ENCODE peak calls at places on chromosomes 4 and X, in eight cellular contexts. One of them, this sample, is unnamed.

GRCh38 chr4:176792348-176793059 is at the start of gene VEGFC:
- DNase-seq in Peyer's patch: peak; percentile 51
- DNase-seq in lower lobe of right lung: peak; percentile 66
- DNase-seq in mammary epithelial cell: peak; percentile 73
- DNase-seq in PC-9: peak; percentile 62
- DNase-seq in kidney epithelial cell: no peak
- DNase-seq in body of pancreas: peak; percentile 58
- DNase-seq in stomach: peak; percentile 44
- DNase-seq in this sample: no peak

GRCh38 chrX:45889471-45889870 is 655.8 kb downstream of the ZNF674 start:
- DNase-seq in Peyer's patch: no peak
- DNase-seq in lower lobe of right lung: no peak
- DNase-seq in mammary epithelial cell: peak; percentile 17
- DNase-seq in PC-9: no peak
- DNase-seq in kidney epithelial cell: no peak
- DNase-seq in body of pancreas: no peak
- DNase-seq in stomach: no peak
- DNase-seq in this sample: no peak

GRCh38 chr4:179989975-179990374 is 2253.2 kb upstream of the TENM3 start:
- DNase-seq in Peyer's patch: no peak
- DNase-seq in lower lobe of right lung: no peak
- DNase-seq in mammary epithelial cell: no peak
- DNase-seq in PC-9: no peak
- DNase-seq in kidney epithelial cell: peak; percentile 80
- DNase-seq in body of pancreas: no peak
- DNase-seq in stomach: no peak
- DNase-seq in this sample: peak; percentile 51

GRCh38 chr4:87882321-87882720 is 49.6 kb downstream of the MEPE start:
- DNase-seq in Peyer's patch: no peak
- DNase-seq in lower lobe of right lung: no peak
- DNase-seq in mammary epithelial cell: no peak
- DNase-seq in PC-9: no peak
- DNase-seq in kidney epithelial cell: no peak
- DNase-seq in body of pancreas: no peak
- DNase-seq in stomach: no peak
- DNase-seq in this sample: no peak

GRCh38 chr4:112178731-112179130 is 33.5 kb downstream of the FAM241A start:
- DNase-seq in Peyer's patch: no peak
- DNase-seq in lower lobe of right lung: no peak
- DNase-seq in mammary epithelial cell: no peak
- DNase-seq in PC-9: no peak
- DNase-seq in kidney epithelial cell: no peak
- DNase-seq in body of pancreas: no peak
- DNase-seq in stomach: no peak
- DNase-seq in this sample: no peak

GRCh38 chrX:71492086-71493065 is 40.5 kb upstream of the OGT start:
- DNase-seq in Peyer's patch: peak; percentile 66
- DNase-seq in lower lobe of right lung: peak; percentile 70
- DNase-seq in mammary epithelial cell: peak; percentile 14
- DNase-seq in PC-9: peak; percentile 25
- DNase-seq in kidney epithelial cell: no peak
- DNase-seq in body of pancreas: peak; percentile 54
- DNase-seq in stomach: peak; percentile 50
- DNase-seq in this sample: peak; percentile 61

GRCh38 chr4:78058591-78059523 is 1.7 kb downstream of the FRAS1 start:
- DNase-seq in Peyer's patch: peak; percentile 65
- DNase-seq in lower lobe of right lung: peak; percentile 61
- DNase-seq in mammary epithelial cell: peak; percentile 50
- DNase-seq in PC-9: peak; percentile 47
- DNase-seq in kidney epithelial cell: no peak
- DNase-seq in body of pancreas: peak; percentile 61
- DNase-seq in stomach: peak; percentile 51
- DNase-seq in this sample: peak; percentile 14

GRCh38 chr4:87108142-87108546 is 112.3 kb downstream of the KLHL8 start:
- DNase-seq in Peyer's patch: no peak
- DNase-seq in lower lobe of right lung: no peak
- DNase-seq in mammary epithelial cell: peak; percentile 59
- DNase-seq in PC-9: peak; percentile 51
- DNase-seq in kidney epithelial cell: peak; percentile 69
- DNase-seq in body of pancreas: no peak
- DNase-seq in stomach: no peak
- DNase-seq in this sample: no peak

GRCh38 chr4:104747635-104748034 is 252.9 kb upstream of the CXXC4 start:
- DNase-seq in Peyer's patch: no peak
- DNase-seq in lower lobe of right lung: no peak
- DNase-seq in mammary epithelial cell: no peak
- DNase-seq in PC-9: peak; percentile 2
- DNase-seq in kidney epithelial cell: no peak
- DNase-seq in body of pancreas: no peak
- DNase-seq in stomach: no peak
- DNase-seq in this sample: no peak

GRCh38 chr4:185966997-185967775 is 101.8 kb upstream of the TLR3 start:
- DNase-seq in Peyer's patch: no peak
- DNase-seq in lower lobe of right lung: no peak
- DNase-seq in mammary epithelial cell: no peak
- DNase-seq in PC-9: no peak
- DNase-seq in kidney epithelial cell: no peak
- DNase-seq in body of pancreas: no peak
- DNase-seq in stomach: no peak
- DNase-seq in this sample: no peak

GRCh38 chr4:146522862-146523205 is 1.1 kb upstream of the SLC10A7 start:
- DNase-seq in Peyer's patch: no peak
- DNase-seq in lower lobe of right lung: no peak
- DNase-seq in mammary epithelial cell: peak; percentile 12
- DNase-seq in PC-9: no peak
- DNase-seq in kidney epithelial cell: no peak
- DNase-seq in body of pancreas: no peak
- DNase-seq in stomach: no peak
- DNase-seq in this sample: no peak

GRCh38 chr4:11693693-11694092 is 265.0 kb upstream of the HS3ST1 start:
- DNase-seq in Peyer's patch: no peak
- DNase-seq in lower lobe of right lung: no peak
- DNase-seq in mammary epithelial cell: no peak
- DNase-seq in PC-9: no peak
- DNase-seq in kidney epithelial cell: no peak
- DNase-seq in body of pancreas: no peak
- DNase-seq in stomach: no peak
- DNase-seq in this sample: no peak

GRCh38 chrX:15913161-15913560 is 58.5 kb upstream of the AP1S2 start:
- DNase-seq in Peyer's patch: no peak
- DNase-seq in lower lobe of right lung: no peak
- DNase-seq in mammary epithelial cell: no peak
- DNase-seq in PC-9: no peak
- DNase-seq in kidney epithelial cell: no peak
- DNase-seq in body of pancreas: no peak
- DNase-seq in stomach: no peak
- DNase-seq in this sample: no peak

GRCh38 chrX:99938464-99938863 is 471.6 kb downstream of the PCDH19 start:
- DNase-seq in Peyer's patch: no peak
- DNase-seq in lower lobe of right lung: no peak
- DNase-seq in mammary epithelial cell: no peak
- DNase-seq in PC-9: no peak
- DNase-seq in kidney epithelial cell: no peak
- DNase-seq in body of pancreas: no peak
- DNase-seq in stomach: no peak
- DNase-seq in this sample: no peak

GRCh38 chrX:12984629-12985303 is 9.9 kb downstream of the TMSB4X start:
- DNase-seq in Peyer's patch: no peak
- DNase-seq in lower lobe of right lung: no peak
- DNase-seq in mammary epithelial cell: peak; percentile 97
- DNase-seq in PC-9: peak; percentile 85
- DNase-seq in kidney epithelial cell: no peak
- DNase-seq in body of pancreas: peak; percentile 90
- DNase-seq in stomach: peak; percentile 87
- DNase-seq in this sample: no peak

GRCh38 chr4:98682719-98683118 is 24.3 kb upstream of the TSPAN5 start:
- DNase-seq in Peyer's patch: no peak
- DNase-seq in lower lobe of right lung: no peak
- DNase-seq in mammary epithelial cell: no peak
- DNase-seq in PC-9: no peak
- DNase-seq in kidney epithelial cell: no peak
- DNase-seq in body of pancreas: no peak
- DNase-seq in stomach: no peak
- DNase-seq in this sample: no peak

GRCh38 chr4:122536001-122536400 is 79.5 kb upstream of the IL2 start:
- DNase-seq in Peyer's patch: no peak
- DNase-seq in lower lobe of right lung: no peak
- DNase-seq in mammary epithelial cell: no peak
- DNase-seq in PC-9: no peak
- DNase-seq in kidney epithelial cell: no peak
- DNase-seq in body of pancreas: no peak
- DNase-seq in stomach: no peak
- DNase-seq in this sample: no peak

GRCh38 chr4:26152051-26152450 is 168.8 kb upstream of the RBPJ start:
- DNase-seq in Peyer's patch: no peak
- DNase-seq in lower lobe of right lung: no peak
- DNase-seq in mammary epithelial cell: no peak
- DNase-seq in PC-9: no peak
- DNase-seq in kidney epithelial cell: no peak
- DNase-seq in body of pancreas: no peak
- DNase-seq in stomach: no peak
- DNase-seq in this sample: no peak

GRCh38 chrX:12974217-12974796 is 603 bp upstream of the TMSB4X start:
- DNase-seq in Peyer's patch: peak; percentile 73
- DNase-seq in lower lobe of right lung: peak; percentile 83
- DNase-seq in mammary epithelial cell: peak; percentile 60
- DNase-seq in PC-9: peak; percentile 83
- DNase-seq in kidney epithelial cell: no peak
- DNase-seq in body of pancreas: peak; percentile 69
- DNase-seq in stomach: peak; percentile 69
- DNase-seq in this sample: no peak

GRCh38 chr4:115222061-115222460 is 108.6 kb upstream of the NDST4 start:
- DNase-seq in Peyer's patch: no peak
- DNase-seq in lower lobe of right lung: no peak
- DNase-seq in mammary epithelial cell: no peak
- DNase-seq in PC-9: no peak
- DNase-seq in kidney epithelial cell: no peak
- DNase-seq in body of pancreas: no peak
- DNase-seq in stomach: no peak
- DNase-seq in this sample: no peak

GRCh38 chr4:115219315-115219840 is 106.0 kb upstream of the NDST4 start:
- DNase-seq in Peyer's patch: no peak
- DNase-seq in lower lobe of right lung: no peak
- DNase-seq in mammary epithelial cell: no peak
- DNase-seq in PC-9: no peak
- DNase-seq in kidney epithelial cell: no peak
- DNase-seq in body of pancreas: no peak
- DNase-seq in stomach: no peak
- DNase-seq in this sample: no peak

GRCh38 chr4:115215935-115216334 is 102.5 kb upstream of the NDST4 start:
- DNase-seq in Peyer's patch: no peak
- DNase-seq in lower lobe of right lung: no peak
- DNase-seq in mammary epithelial cell: no peak
- DNase-seq in PC-9: no peak
- DNase-seq in kidney epithelial cell: no peak
- DNase-seq in body of pancreas: no peak
- DNase-seq in stomach: no peak
- DNase-seq in this sample: no peak

DNA sequence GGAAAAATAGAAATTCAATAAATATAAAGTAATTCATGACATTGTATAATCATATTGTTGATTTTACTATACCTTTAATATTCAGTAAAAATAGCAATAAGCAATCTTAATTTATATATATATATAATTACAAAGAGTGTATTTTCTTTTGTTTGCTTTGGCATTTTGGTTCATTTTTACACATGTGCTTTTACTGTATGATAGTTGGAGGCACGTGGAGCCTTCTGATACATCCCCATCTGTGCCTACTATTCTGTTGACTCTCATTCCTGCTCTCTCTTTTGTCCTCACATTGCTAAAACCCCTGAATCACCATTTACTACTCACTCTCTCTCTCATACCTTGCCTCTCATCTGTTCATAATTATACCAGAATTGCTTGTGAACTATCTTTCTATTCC is 106.4 kb upstream of the NDST4 start:
- DNase-seq in Peyer's patch: no peak
- DNase-seq in lower lobe of right lung: no peak
- DNase-seq in mammary epithelial cell: no peak
- DNase-seq in PC-9: no peak
- DNase-seq in kidney epithelial cell: no peak
- DNase-seq in body of pancreas: no peak
- DNase-seq in stomach: no peak
- DNase-seq in this sample: no peak
- H3K36me3 ChIP-seq in Peyer's patch: no peaks in the 10 kb centered on the region
- H3K36me3 ChIP-seq in lower lobe of right lung: no peaks in the 10 kb centered on the region
- H3K36me3 ChIP-seq in mammary epithelial cell: no peaks in the 10 kb centered on the region
- H3K36me3 ChIP-seq in PC-9: no peaks in the 10 kb centered on the region
- H3K36me3 ChIP-seq in kidney epithelial cell: no peaks in the 10 kb centered on the region
- H3K36me3 ChIP-seq in body of pancreas: no peaks in the 10 kb centered on the region
- H3K36me3 ChIP-seq in stomach: no peaks in the 10 kb centered on the region
- H3K36me3 ChIP-seq in this sample: no peaks in the 10 kb centered on the region

GRCh38 chr4:1961563-1961962 is 47.2 kb downstream of the NELFA start:
- DNase-seq in Peyer's patch: no peak
- DNase-seq in lower lobe of right lung: no peak
- DNase-seq in mammary epithelial cell: no peak
- DNase-seq in PC-9: no peak
- DNase-seq in kidney epithelial cell: no peak
- DNase-seq in body of pancreas: no peak
- DNase-seq in stomach: no peak
- DNase-seq in this sample: no peak
- H3K36me3 ChIP-seq in Peyer's patch: peaks cover 65% of the 10 kb centered on the region
- H3K36me3 ChIP-seq in lower lobe of right lung: peaks cover 68% of the 10 kb centered on the region
- H3K36me3 ChIP-seq in mammary epithelial cell: peaks cover 24% of the 10 kb centered on the region
- H3K36me3 ChIP-seq in PC-9: peaks cover 12% of the 10 kb centered on the region
- H3K36me3 ChIP-seq in kidney epithelial cell: peaks cover 7% of the 10 kb centered on the region
- H3K36me3 ChIP-seq in body of pancreas: peaks cover 7% of the 10 kb centered on the region
- H3K36me3 ChIP-seq in stomach: peaks cover 37% of the 10 kb centered on the region
- H3K36me3 ChIP-seq in this sample: peaks cover 46% of the 10 kb centered on the region

DNA sequence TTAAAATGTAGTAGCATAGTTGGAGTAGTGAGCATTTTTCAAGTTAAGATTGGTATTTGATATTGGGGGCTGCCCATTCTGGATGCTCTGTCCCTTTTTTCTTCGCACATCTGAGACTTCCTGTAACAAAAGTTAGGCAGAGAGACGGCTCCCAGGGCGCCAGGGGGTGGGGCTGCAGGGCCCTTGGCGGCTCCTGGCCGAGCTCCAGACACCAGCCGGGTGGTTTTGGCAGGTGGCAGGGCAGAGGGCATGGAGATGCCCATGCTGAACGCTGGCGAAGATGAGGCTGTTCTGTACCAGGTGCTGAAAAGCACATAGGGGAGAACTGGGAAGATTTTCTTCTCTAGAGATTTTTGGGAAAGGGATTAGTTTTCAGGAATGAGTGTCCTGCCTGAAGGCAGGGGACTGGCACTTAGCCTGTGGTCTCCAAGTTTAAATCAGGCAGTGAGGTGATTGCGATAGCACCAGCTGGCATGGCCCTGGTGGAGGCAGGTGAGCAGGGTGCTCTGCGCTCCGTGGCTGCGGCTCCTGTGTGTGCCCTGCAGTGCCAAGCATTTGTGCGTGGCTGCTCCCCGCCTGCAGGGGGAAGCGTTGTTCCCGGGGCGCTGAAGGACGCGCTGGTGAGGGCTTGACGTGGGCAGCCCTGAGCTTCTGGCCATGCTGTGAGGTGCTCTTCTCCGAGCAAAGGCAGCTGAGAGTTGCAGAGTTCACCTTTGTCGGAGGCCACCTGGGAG is 23.6 kb upstream of the HGFAC start:
- DNase-seq in Peyer's patch: peak; percentile 35
- DNase-seq in lower lobe of right lung: peak; percentile 36
- DNase-seq in mammary epithelial cell: no peak
- DNase-seq in PC-9: no peak
- DNase-seq in kidney epithelial cell: no peak
- DNase-seq in body of pancreas: no peak
- DNase-seq in stomach: no peak
- DNase-seq in this sample: no peak
- H3K36me3 ChIP-seq in Peyer's patch: peaks cover 40% of the 10 kb centered on the region
- H3K36me3 ChIP-seq in lower lobe of right lung: peaks cover 75% of the 10 kb centered on the region
- H3K36me3 ChIP-seq in mammary epithelial cell: peaks cover 29% of the 10 kb centered on the region
- H3K36me3 ChIP-seq in PC-9: no peaks in the 10 kb centered on the region
- H3K36me3 ChIP-seq in kidney epithelial cell: no peaks in the 10 kb centered on the region
- H3K36me3 ChIP-seq in body of pancreas: no peaks in the 10 kb centered on the region
- H3K36me3 ChIP-seq in stomach: peaks cover 21% of the 10 kb centered on the region
- H3K36me3 ChIP-seq in this sample: no peaks in the 10 kb centered on the region

GRCh38 chr4:82467442-82467841 is 37.1 kb downstream of the ENOPH1 start:
- DNase-seq in Peyer's patch: no peak
- DNase-seq in lower lobe of right lung: no peak
- DNase-seq in mammary epithelial cell: no peak
- DNase-seq in PC-9: no peak
- DNase-seq in kidney epithelial cell: no peak
- DNase-seq in body of pancreas: no peak
- DNase-seq in stomach: no peak
- DNase-seq in this sample: no peak
- H3K36me3 ChIP-seq in Peyer's patch: no peaks in the 10 kb centered on the region
- H3K36me3 ChIP-seq in lower lobe of right lung: no peaks in the 10 kb centered on the region
- H3K36me3 ChIP-seq in mammary epithelial cell: no peaks in the 10 kb centered on the region
- H3K36me3 ChIP-seq in PC-9: no peaks in the 10 kb centered on the region
- H3K36me3 ChIP-seq in kidney epithelial cell: peaks cover 1% of the 10 kb centered on the region
- H3K36me3 ChIP-seq in body of pancreas: no peaks in the 10 kb centered on the region
- H3K36me3 ChIP-seq in stomach: no peaks in the 10 kb centered on the region
- H3K36me3 ChIP-seq in this sample: peaks cover 4% of the 10 kb centered on the region